ENCODE peak calls at places on chromosomes 12 and 14, in seven cellular contexts. K, U, N, Q, O, J and H are unnamed samples.

GRCh38 chr12:94560416-94561221 is 89.7 kb downstream of the TMCC3 start:
- DNase-seq in K (no peak), U (no peak), N (no peak), Q (peak; percentile 30), O (peak; percentile 72), J (peak; percentile 42), H (no peak)

GRCh38 chr12:116528498-116528897 is 30.7 kb upstream of the MAP1LC3B2 start:
- DNase-seq in K (no peak), U (no peak), N (no peak), Q (no peak), O (no peak), J (no peak), H (no peak)

GRCh38 chr14:99733551-99734405 is 49.7 kb downstream of the CYP46A1 start:
- DNase-seq in K (no peak), U (no peak), N (no peak), Q (no peak), O (no peak), J (peak; percentile 9), H (no peak)

GRCh38 chr12:54383041-54383609 is 1.4 kb downstream of the ZNF385A start:
- DNase-seq in K (no peak), U (no peak), N (peak; percentile 54), Q (no peak), O (no peak), J (no peak), H (peak; percentile 42)

GRCh38 chr12:3076730-3077571 is at the start of gene TSPAN9:
- DNase-seq in K (peak; percentile 87), U (peak; percentile 48), N (no peak), Q (peak; percentile 96), O (peak; percentile 87), J (peak; percentile 71), H (no peak)

GRCh38 chr12:49365542-49365941 is 1.7 kb upstream of the SPATS2 start:
- DNase-seq in K (no peak), U (no peak), N (no peak), Q (no peak), O (no peak), J (no peak), H (no peak)

GRCh38 chr14:50985816-50986396 is 41.6 kb upstream of the PYGL start:
- DNase-seq in K (no peak), U (no peak), N (no peak), Q (no peak), O (no peak), J (no peak), H (no peak)

GRCh38 chr12:21434704-21435103 is 2.8 kb upstream of the PYROXD1 start:
- DNase-seq in K (no peak), U (no peak), N (no peak), Q (no peak), O (no peak), J (no peak), H (no peak)

GRCh38 chr14:91244501-91244901 is at the start of gene GPR68:
- DNase-seq in K (peak; percentile 57), U (no peak), N (peak; percentile 28), Q (no peak), O (no peak), J (no peak), H (no peak)

GRCh38 chr14:93571275-93571674 is 140.5 kb downstream of the UNC79 start:
- DNase-seq in K (no peak), U (no peak), N (no peak), Q (no peak), O (no peak), J (no peak), H (no peak)

GRCh38 chr14:99624971-99625370 is 20.0 kb upstream of the HHIPL1 start:
- DNase-seq in K (peak; percentile 35), U (no peak), N (no peak), Q (no peak), O (no peak), J (no peak), H (no peak)

GRCh38 chr12:75850751-75851462 is 180.7 kb downstream of the PHLDA1 start:
- DNase-seq in K (no peak), U (no peak), N (no peak), Q (no peak), O (no peak), J (no peak), H (peak; percentile 33)

GRCh38 chr12:126607157-126607556 is 1541.9 kb downstream of the AACS start:
- DNase-seq in K (no peak), U (no peak), N (no peak), Q (no peak), O (no peak), J (no peak), H (no peak)

GRCh38 chr14:83425138-83425537 is 1891.5 kb upstream of the SEL1L start:
- DNase-seq in K (no peak), U (no peak), N (no peak), Q (no peak), O (no peak), J (no peak), H (no peak)

GRCh38 chr12:66740257-66740656 is 61.4 kb upstream of the GRIP1 start:
- DNase-seq in K (no peak), U (no peak), N (no peak), Q (no peak), O (no peak), J (no peak), H (no peak)

GRCh38 chr12:71477046-71477445 is 37.4 kb downstream of the LGR5 start:
- DNase-seq in K (no peak), U (no peak), N (no peak), Q (no peak), O (no peak), J (no peak), H (no peak)

GRCh38 chr14:105863296-105864108 is 337.1 kb downstream of the TMEM121 start:
- DNase-seq in K (peak; percentile 21), U (no peak), N (no peak), Q (no peak), O (no peak), J (peak; percentile 3), H (no peak)

GRCh38 chr14:34436960-34437728 is 24.9 kb downstream of the SPTSSA start:
- DNase-seq in K (no peak), U (no peak), N (no peak), Q (no peak), O (no peak), J (no peak), H (no peak)

GRCh38 chr12:92718483-92718985 is 15.7 kb downstream of the PLEKHG7 start:
- DNase-seq in K (no peak), U (no peak), N (no peak), Q (no peak), O (no peak), J (no peak), H (no peak)

GRCh38 chr12:88703790-88704189 is 123.5 kb upstream of the KITLG start:
- DNase-seq in K (no peak), U (no peak), N (no peak), Q (no peak), O (no peak), J (no peak), H (no peak)

GRCh38 chr14:91284146-91284790 is 39.8 kb upstream of the GPR68 start:
- DNase-seq in K (no peak), U (no peak), N (peak; percentile 47), Q (no peak), O (no peak), J (no peak), H (peak; percentile 39)

GRCh38 chr12:116539361-116539771 is 19.8 kb upstream of the MAP1LC3B2 start:
- DNase-seq in K (no peak), U (no peak), N (no peak), Q (no peak), O (no peak), J (no peak), H (no peak)

GRCh38 chr12:26400627-26401026 is 205.3 kb downstream of the SSPN start:
- DNase-seq in K (no peak), U (no peak), N (no peak), Q (no peak), O (no peak), J (no peak), H (no peak)

GRCh38 chr14:92638266-92638665 is 110.2 kb downstream of the LGMN start:
- DNase-seq in K (no peak), U (no peak), N (no peak), Q (no peak), O (no peak), J (no peak), H (no peak)

GRCh38 chr12:42728287-42728686 is 138.7 kb upstream of the PRICKLE1 start:
- DNase-seq in K (no peak), U (no peak), N (no peak), Q (no peak), O (no peak), J (no peak), H (no peak)

GRCh38 chr12:95870897-95871296 is 12.1 kb downstream of the SNRPF start:
- DNase-seq in K (no peak), U (no peak), N (no peak), Q (no peak), O (no peak), J (no peak), H (no peak)